ENCODE peak calls at places on chromosomes 16 and 17, in six cellular contexts. C is heart right ventricle, B is A549, N is glutamatergic neuron, Y is type B pancreatic cell, K is BE2C. G is an unnamed sample.

GRCh38 chr16:35733971-35734702 is 2274.7 kb downstream of the TP53TG3F start:
- DNase-seq in C (no peak), B (no peak), N (no peak), Y (no peak), K (no peak), G (peak)

GRCh38 chr16:67475051-67475450 is 5.9 kb downstream of the ATP6V0D1 start:
- DNase-seq in C (no peak), B (no peak), N (no peak), Y (no peak), K (no peak), G (no peak)

GRCh38 chr16:30382398-30383015 is at the start of gene SEPTIN1:
- DNase-seq in C (no peak), B (no peak), N (no peak), Y (no peak), K (no peak), G (no peak)

GRCh38 chr17:51445934-51446333 is 185.6 kb downstream of the UTP18 start:
- DNase-seq in C (no peak), B (no peak), N (no peak), Y (no peak), K (no peak), G (peak)

GRCh38 chr17:66842505-66842904 is 7.6 kb downstream of the CACNG5 start:
- DNase-seq in C (no peak), B (no peak), N (no peak), Y (no peak), K (no peak), G (no peak)

GRCh38 chr16:50699345-50700159 is 6.1 kb downstream of the NOD2 start:
- DNase-seq in C (no peak), B (no peak), N (no peak), Y (no peak), K (no peak), G (no peak)

GRCh38 chr17:81510798-81511549 is 1.6 kb downstream of the ACTG1 start:
- DNase-seq in C (no peak), B (no peak), N (peak), Y (peak), K (peak), G (no peak)

GRCh38 chr17:44987194-44987882 is 19.2 kb upstream of the C1QL1 start:
- DNase-seq in C (no peak), B (no peak), N (peak), Y (no peak), K (peak), G (no peak)

GRCh38 chr17:57587201-57587870 is 157.8 kb downstream of the CCDC182 start:
- DNase-seq in C (no peak), B (no peak), N (no peak), Y (no peak), K (no peak), G (no peak)

GRCh38 chr17:74389094-74389753 is 21.9 kb downstream of the GPR142 start:
- DNase-seq in C (no peak), B (no peak), N (no peak), Y (no peak), K (no peak), G (no peak)

GRCh38 chr17:48985436-48986245 is 11.5 kb upstream of the IGF2BP1 start:
- DNase-seq in C (no peak), B (no peak), N (no peak), Y (peak), K (no peak), G (peak)

GRCh38 chr16:22352726-22353125 is 21.7 kb downstream of the CDR2 start:
- DNase-seq in C (no peak), B (no peak), N (no peak), Y (no peak), K (no peak), G (no peak)

GRCh38 chr17:17783121-17783824 is 53.5 kb downstream of the SREBF1 start:
- DNase-seq in C (peak), B (no peak), N (peak), Y (peak), K (peak), G (no peak)

GRCh38 chr17:17783825-17784598 is 52.8 kb downstream of the SREBF1 start:
- DNase-seq in C (peak), B (no peak), N (peak), Y (no peak), K (peak), G (peak)

GRCh38 chr17:17785407-17785806 is 51.4 kb downstream of the SREBF1 start:
- DNase-seq in C (no peak), B (no peak), N (no peak), Y (no peak), K (no peak), G (no peak)

GRCh38 chr17:17782425-17783120 is 54.2 kb downstream of the SREBF1 start:
- DNase-seq in C (peak), B (no peak), N (peak), Y (no peak), K (no peak), G (no peak)

GRCh38 chr17:17784599-17785264 is 52.1 kb downstream of the SREBF1 start:
- DNase-seq in C (no peak), B (peak), N (no peak), Y (no peak), K (peak), G (no peak)
- TF ChIP-seq CTCF in C (no peak), B (no peak), N (peak), Y (peak), K (peak), G (peak)

GRCh38 chr17:76453431-76453743 is 435 bp upstream of the UBE2O start:
- DNase-seq in C (no peak), B (no peak), N (no peak), Y (no peak), K (no peak), G (no peak)
- TF ChIP-seq CTCF in C (no peak), B (no peak), N (peak), Y (no peak), K (no peak), G (no peak)

GRCh38 chr17:79977161-79977631 is 58.5 kb downstream of the TBC1D16 start:
- DNase-seq in C (no peak), B (no peak), N (no peak), Y (no peak), K (no peak), G (no peak)

GRCh38 chr17:79976451-79976850 is 59.2 kb downstream of the TBC1D16 start:
- DNase-seq in C (no peak), B (no peak), N (no peak), Y (no peak), K (no peak), G (no peak)

GRCh38 chr17:79975498-79976134 is 60.1 kb downstream of the TBC1D16 start:
- DNase-seq in C (no peak), B (no peak), N (no peak), Y (no peak), K (no peak), G (no peak)

GRCh38 chr17:79977711-79978544 is 57.7 kb downstream of the TBC1D16 start:
- DNase-seq in C (no peak), B (no peak), N (no peak), Y (no peak), K (no peak), G (no peak)

GRCh38 chr17:79974786-79975497 is 60.7 kb downstream of the TBC1D16 start:
- DNase-seq in C (no peak), B (no peak), N (no peak), Y (no peak), K (no peak), G (no peak)
- TF ChIP-seq CTCF in C (no peak), B (peak), N (peak), Y (peak), K (peak), G (peak)

GRCh38 chr16:87017388-87018012 is 299.7 kb downstream of the C16orf95 start:
- DNase-seq in C (no peak), B (peak), N (no peak), Y (no peak), K (no peak), G (no peak)
- TF ChIP-seq CTCF in C (no peak), B (peak), N (no peak), Y (peak), K (no peak), G (peak)

DNA sequence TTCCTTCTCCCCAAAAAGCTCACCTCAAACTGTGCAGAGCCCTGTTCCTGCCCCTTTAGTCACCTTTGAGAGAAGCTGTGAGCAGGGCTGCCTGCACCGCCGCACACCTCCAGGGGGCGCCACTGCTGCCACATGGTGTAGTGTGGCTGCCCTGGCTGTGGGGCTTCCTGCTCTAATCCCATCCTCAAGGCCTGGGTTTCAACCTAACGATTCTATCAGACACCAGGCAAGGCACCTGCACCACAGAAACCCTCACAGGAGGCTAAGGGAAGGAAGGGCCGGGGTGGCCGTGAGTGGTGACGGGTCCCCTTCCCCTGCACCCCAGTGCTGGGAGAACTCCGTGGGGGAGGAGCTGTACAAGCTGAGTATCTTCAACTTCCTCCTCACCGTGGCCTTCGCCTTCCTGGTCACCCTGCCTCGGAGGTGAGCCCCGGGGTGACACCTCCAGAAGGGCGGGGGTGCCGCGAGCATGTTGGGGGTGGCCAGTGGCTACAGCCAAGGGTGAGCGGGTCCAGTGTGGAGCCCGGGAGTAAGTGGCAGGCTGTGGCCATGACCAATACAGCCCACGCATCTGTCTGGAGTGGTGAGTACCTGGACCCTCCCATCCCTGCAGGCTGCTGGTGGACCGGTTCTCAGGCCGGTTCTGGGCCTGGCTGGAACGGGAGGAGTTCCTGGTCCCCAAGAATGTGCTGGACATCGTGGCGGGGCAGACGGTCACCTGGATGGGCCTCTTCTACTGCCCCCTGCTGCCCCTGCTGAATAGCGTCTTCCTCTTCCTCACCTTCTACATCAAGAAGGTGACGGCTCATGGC is 7.0 kb downstream of the TMC8 start:
- DNase-seq in C (no peak), B (no peak), N (no peak), Y (no peak), K (peak), G (no peak)
- TF ChIP-seq CTCF in C (no peak), B (peak), N (peak), Y (peak), K (peak), G (peak)

GRCh38 chr17:32609085-32609484 is 122.3 kb downstream of the CDK5R1 start:
- DNase-seq in C (peak), B (no peak), N (no peak), Y (no peak), K (peak), G (no peak)
- TF ChIP-seq CTCF in C (no peak), B (peak), N (no peak), Y (peak), K (no peak), G (peak)

GRCh38 chr16:53495325-53495724 is 7.7 kb downstream of the AKTIP start:
- DNase-seq in C (no peak), B (no peak), N (no peak), Y (no peak), K (no peak), G (no peak)
- TF ChIP-seq CTCF in C (no peak), B (no peak), N (no peak), Y (no peak), K (peak), G (no peak)